ENCODE peak calls at places on chromosomes 13 and 19, in seven cellular contexts. G is breast epithelium, D is IMR-90, Z is right lobe of liver, M is esophagus squamous epithelium, F is body of pancreas, I is Peyer's patch. V is an unnamed sample.

GRCh38 chr19:5235458-5236219 is 105.0 kb downstream of the PTPRS start:
- DNase-seq in G (no peak), I (no peak), F (no peak), Z (no peak), M (no peak), D (no peak), V (no peak)

GRCh38 chr13:82698941-82699340 is 1183.3 kb downstream of the SLITRK1 start:
- DNase-seq in D (no peak), Z (no peak), F (no peak), M (no peak), G (no peak), I (no peak), V (no peak)

GRCh38 chr19:23343434-23344010 is 51.7 kb downstream of the ZNF91 start:
- DNase-seq in F (no peak), G (no peak), M (no peak), I (no peak), D (no peak), Z (no peak), V (peak)

GRCh38 chr13:45807520-45808099 is 43.9 kb downstream of the SIAH3 start:
- DNase-seq in M (no peak), G (no peak), I (peak), D (peak), F (peak), Z (no peak), V (peak)

GRCh38 chr13:44306401-44307192 is 67.0 kb upstream of the SERP2 start:
- DNase-seq in Z (no peak), G (no peak), D (peak), F (no peak), I (peak), M (no peak), V (no peak)

GRCh38 chr13:51518847-51519246 is 65.4 kb upstream of the WDFY2 start:
- DNase-seq in G (no peak), Z (no peak), M (no peak), F (peak), D (peak), I (no peak), V (no peak)

GRCh38 chr13:32811297-32811800 is 204.9 kb upstream of the KL start:
- DNase-seq in M (no peak), G (no peak), Z (no peak), D (no peak), F (no peak), I (no peak), V (no peak)

GRCh38 chr13:51241720-51242119 is 19.5 kb downstream of the FAM124A start:
- DNase-seq in F (peak), Z (no peak), G (no peak), I (no peak), M (no peak), D (no peak), V (no peak)

GRCh38 chr13:101594936-101595335 is 142.5 kb downstream of the ITGBL1 start:
- DNase-seq in D (no peak), M (no peak), F (no peak), I (no peak), Z (no peak), G (no peak), V (no peak)

GRCh38 chr19:56162258-56162657 is 13.6 kb upstream of the GALP start:
- DNase-seq in G (no peak), M (no peak), Z (no peak), F (no peak), D (peak), I (no peak), V (no peak)

GRCh38 chr13:31409678-31410356 is 210.0 kb downstream of the B3GLCT start:
- DNase-seq in M (no peak), D (no peak), Z (no peak), G (no peak), I (no peak), F (no peak), V (no peak)

GRCh38 chr13:110444226-110444653 is 117.3 kb downstream of the RAB20 start:
- DNase-seq in G (no peak), M (no peak), I (no peak), Z (no peak), F (no peak), D (peak), V (no peak)

GRCh38 chr19:11767633-11768133 is 883 bp downstream of the ZNF441 start:
- DNase-seq in Z (peak), F (peak), G (peak), D (peak), I (peak), M (no peak), V (peak)

GRCh38 chr19:11091343-11092153 is 2.3 kb downstream of the LDLR start:
- DNase-seq in F (peak), G (peak), Z (no peak), D (peak), I (peak), M (no peak), V (peak)

GRCh38 chr13:71148391-71148790 is 718.6 kb downstream of the DACH1 start:
- DNase-seq in I (no peak), F (no peak), Z (no peak), D (no peak), G (no peak), M (no peak), V (no peak)

GRCh38 chr19:46844067-46844489 is 6.6 kb downstream of the AP2S1 start:
- DNase-seq in M (no peak), F (no peak), Z (no peak), G (no peak), D (no peak), I (no peak), V (peak)

GRCh38 chr19:44757057-44757734 is 8.7 kb downstream of the BCL3 start:
- DNase-seq in M (no peak), G (no peak), D (peak), I (no peak), F (peak), Z (no peak), V (no peak)

GRCh38 chr19:23093832-23094231 is 23.0 kb upstream of the ZNF730 start:
- DNase-seq in M (no peak), D (no peak), Z (no peak), I (no peak), G (no peak), F (no peak), V (no peak)

GRCh38 chr13:30846311-30846710 is 59.8 kb upstream of the MEDAG start:
- DNase-seq in I (no peak), M (no peak), Z (no peak), F (no peak), D (peak), G (no peak), V (no peak)

GRCh38 chr13:44044544-44045178 is 165.0 kb downstream of the LACC1 start:
- DNase-seq in F (no peak), G (no peak), Z (no peak), M (no peak), D (no peak), I (no peak), V (no peak)

GRCh38 chr13:70255406-70255991 is 147.2 kb upstream of the KLHL1 start:
- DNase-seq in F (no peak), I (no peak), M (no peak), D (no peak), G (no peak), Z (no peak), V (no peak)

GRCh38 chr13:45882626-45883025 is 31.1 kb upstream of the SIAH3 start:
- DNase-seq in F (no peak), D (no peak), I (no peak), G (no peak), Z (no peak), M (no peak), V (no peak)

GRCh38 chr13:23744315-23744714 is 144.9 kb downstream of the MIPEP start:
- DNase-seq in M (no peak), G (no peak), F (no peak), Z (no peak), I (no peak), D (no peak), V (no peak)

GRCh38 chr13:112643759-112644459 is 45.9 kb upstream of the ATP11A start:
- DNase-seq in Z (peak), G (peak), D (no peak), F (peak), M (no peak), I (no peak), V (no peak)

GRCh38 chr13:93673885-93674284 is 447.3 kb downstream of the GPC6 start:
- DNase-seq in I (no peak), Z (no peak), F (no peak), M (no peak), D (no peak), G (no peak), V (no peak)

GRCh38 chr13:21637296-21637695 is 33.3 kb upstream of the MICU2 start:
- DNase-seq in M (no peak), G (no peak), F (peak), D (peak), Z (no peak), I (peak), V (peak)

GRCh38 chr13:64206430-64207225 is 2791.0 kb upstream of the PCDH20 start:
- DNase-seq in Z (no peak), M (no peak), D (no peak), G (no peak), F (no peak), I (no peak), V (no peak)

GRCh38 chr19:45423589-45424190 is at the start of gene ERCC1:
- DNase-seq in F (peak), D (peak), M (peak), G (peak), I (peak), Z (peak), V (peak)

GRCh38 chr19:32910874-32911273 is 41.3 kb upstream of the SLC7A9 start:
- DNase-seq in Z (no peak), G (no peak), I (no peak), F (no peak), M (no peak), D (peak), V (no peak)

GRCh38 chr19:39469036-39469435 is 11.6 kb upstream of the TIMM50 start:
- DNase-seq in Z (no peak), F (no peak), D (no peak), G (no peak), M (no peak), I (no peak), V (no peak)

GRCh38 chr19:39465956-39466747 is 14.5 kb upstream of the TIMM50 start:
- DNase-seq in Z (no peak), G (no peak), M (no peak), F (no peak), I (no peak), D (no peak), V (no peak)

GRCh38 chr19:39467941-39468340 is 12.7 kb upstream of the TIMM50 start:
- DNase-seq in M (no peak), D (no peak), G (no peak), F (no peak), Z (no peak), I (no peak), V (no peak)

DNA sequence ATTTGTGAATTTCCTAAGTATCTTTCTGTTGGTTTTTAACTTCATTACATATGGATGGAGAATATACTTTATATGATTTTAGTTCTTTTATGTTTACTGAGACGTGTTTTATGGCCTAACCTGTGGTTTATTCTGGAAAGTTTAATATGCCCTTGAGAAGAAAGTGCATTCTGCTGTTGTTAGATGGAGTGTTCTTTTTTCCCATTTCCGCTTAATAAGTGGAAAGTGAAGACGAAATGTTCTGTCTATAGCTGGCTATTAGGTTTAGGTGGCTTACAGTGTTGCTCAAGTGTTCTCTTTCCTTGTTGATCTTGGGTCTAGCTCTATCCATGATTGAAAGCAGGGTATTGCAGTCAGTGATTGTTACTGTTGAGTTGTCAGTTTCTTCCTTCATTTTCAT is 17.2 kb upstream of the TIMM50 start:
- DNase-seq in G (no peak), F (no peak), Z (no peak), M (no peak), I (no peak), D (no peak), V (no peak)
- TF ChIP-seq POLR2A in G (no peak), F (no peak), Z (no peak), M (no peak), I (no peak), D (no peak), V (no peak)

GRCh38 chr19:18514800-18515682 is 6.8 kb downstream of the ELL start:
- DNase-seq in Z (peak), M (no peak), I (peak), F (peak), G (no peak), D (peak), V (no peak)
- TF ChIP-seq POLR2A in Z (peak), M (no peak), I (peak), F (no peak), G (no peak), D (peak), V (no peak)

DNA sequence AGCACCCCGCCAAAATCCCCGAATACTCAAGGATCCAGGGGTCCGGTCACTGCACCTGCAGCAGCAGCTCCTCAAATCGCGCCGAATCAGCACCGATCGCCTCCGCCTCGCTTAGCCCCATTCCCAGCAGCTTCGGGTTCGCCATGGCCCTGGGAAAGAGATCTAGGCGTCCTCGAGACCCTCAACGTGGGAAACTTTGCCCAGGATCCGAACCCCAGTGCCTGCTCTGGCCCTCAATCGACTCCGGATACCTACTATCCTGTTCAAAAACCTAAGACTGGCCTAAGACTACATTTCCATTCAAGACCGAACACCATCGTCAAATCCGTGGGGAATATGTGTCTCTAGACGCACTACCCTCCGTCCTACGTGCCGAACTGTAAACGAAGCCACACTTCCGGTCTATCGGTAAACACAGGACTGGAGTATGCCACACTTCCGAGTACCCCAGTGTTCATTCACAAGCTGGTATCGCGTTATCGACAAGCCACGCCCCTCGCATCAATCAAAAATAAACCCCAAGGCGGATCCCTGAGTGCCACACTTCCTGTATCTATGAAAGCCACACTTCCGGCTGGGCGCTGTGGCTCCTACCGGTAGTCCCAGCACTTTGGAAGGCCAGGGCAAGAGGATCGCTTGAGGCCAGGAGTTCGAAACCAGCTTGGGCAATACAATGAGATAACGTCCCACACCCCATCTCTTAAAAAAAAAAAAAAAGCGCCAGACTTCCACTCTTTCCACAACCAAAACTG is at the start of gene PIH1D1:
- DNase-seq in G (peak), I (peak), D (peak), F (peak), Z (peak), M (peak), V (peak)
- TF ChIP-seq POLR2A in G (no peak), I (peak), D (peak), F (no peak), Z (peak), M (peak), V (peak)

DNA sequence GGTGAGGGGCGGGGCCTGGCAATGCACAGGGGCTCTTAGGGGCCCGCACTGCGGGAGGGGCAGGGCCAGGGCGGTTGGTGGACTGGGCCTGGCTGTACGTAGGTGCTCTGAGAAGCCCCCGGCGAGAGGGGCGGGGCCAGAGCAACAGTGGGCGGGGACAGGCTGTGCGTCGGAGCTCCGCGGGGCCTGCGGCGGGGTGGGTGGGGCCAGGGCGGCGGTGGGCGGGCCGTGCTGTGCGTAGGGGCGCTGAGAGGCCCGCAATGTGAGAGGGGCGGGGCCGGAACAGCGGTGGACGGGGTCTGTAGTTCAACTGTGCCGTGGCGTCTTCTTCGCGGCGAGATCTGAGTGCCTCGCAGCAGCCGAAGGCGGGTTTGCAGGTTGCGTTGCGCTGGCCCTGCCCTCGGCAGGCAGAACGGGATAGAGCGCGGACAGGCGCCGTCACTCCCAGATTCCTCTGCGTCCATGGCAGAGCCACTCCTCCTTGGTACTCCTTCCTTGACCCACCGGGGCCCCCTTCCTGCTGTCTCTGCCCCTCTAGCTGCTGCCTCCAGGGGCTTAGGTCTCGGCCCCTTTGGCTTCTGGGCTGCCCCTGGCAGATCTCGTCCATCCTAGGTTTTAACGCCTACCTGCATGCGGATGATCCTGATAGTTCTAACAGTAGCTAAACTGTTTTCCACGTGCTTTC is 33.2 kb downstream of the CCNE1 start:
- DNase-seq in M (peak), I (peak), D (peak), F (peak), G (peak), Z (peak), V (peak)
- TF ChIP-seq POLR2A in M (peak), I (peak), D (no peak), F (no peak), G (no peak), Z (no peak), V (no peak)

GRCh38 chr19:38929929-38930775 is at the start of gene SARS2:
- DNase-seq in M (peak), I (peak), Z (peak), G (peak), F (peak), D (peak), V (peak)
- TF ChIP-seq POLR2A in M (no peak), I (no peak), Z (peak), G (no peak), F (no peak), D (peak), V (no peak)

GRCh38 chr19:15432629-15433518 is 14.1 kb upstream of the AKAP8L start:
- DNase-seq in Z (peak), F (peak), I (peak), G (peak), D (peak), M (peak), V (peak)
- TF ChIP-seq POLR2A in Z (peak), F (peak), I (no peak), G (no peak), D (peak), M (peak), V (peak)

GRCh38 chr19:53101518-53101917 is 1.7 kb downstream of the ZNF160 start:
- DNase-seq in M (no peak), F (no peak), Z (no peak), D (peak), I (no peak), G (no peak), V (peak)

GRCh38 chr19:53102701-53103140 is 501 bp downstream of the ZNF160 start:
- DNase-seq in F (peak), Z (no peak), D (peak), G (no peak), I (peak), M (no peak), V (peak)

GRCh38 chr19:53102186-53102585 is 1.0 kb downstream of the ZNF160 start:
- DNase-seq in M (no peak), F (no peak), Z (no peak), G (no peak), I (no peak), D (no peak), V (no peak)

GRCh38 chr19:53103903-53104203 is 631 bp upstream of the ZNF160 start:
- DNase-seq in I (no peak), F (no peak), M (no peak), D (no peak), Z (no peak), G (no peak), V (no peak)

GRCh38 chr19:53103141-53103902 is at the start of gene ZNF160:
- DNase-seq in G (peak), F (peak), I (peak), Z (peak), M (peak), D (peak), V (peak)
- TF ChIP-seq POLR2A in G (peak), F (peak), I (peak), Z (peak), M (peak), D (peak), V (peak)

GRCh38 chr19:39816287-39817048 is 17.5 kb downstream of the DYRK1B start:
- DNase-seq in D (no peak), M (no peak), G (no peak), F (no peak), Z (no peak), I (no peak), V (no peak)

GRCh38 chr19:39819786-39820185 is 14.2 kb downstream of the DYRK1B start:
- DNase-seq in G (no peak), F (no peak), M (no peak), I (no peak), D (no peak), Z (no peak), V (no peak)

GRCh38 chr19:39820696-39821095 is 13.3 kb downstream of the DYRK1B start:
- DNase-seq in D (no peak), F (no peak), I (no peak), Z (no peak), G (no peak), M (no peak), V (no peak)

GRCh38 chr19:39817888-39818561 is 15.9 kb downstream of the DYRK1B start:
- DNase-seq in G (no peak), M (no peak), I (no peak), D (no peak), Z (no peak), F (no peak), V (no peak)

DNA sequence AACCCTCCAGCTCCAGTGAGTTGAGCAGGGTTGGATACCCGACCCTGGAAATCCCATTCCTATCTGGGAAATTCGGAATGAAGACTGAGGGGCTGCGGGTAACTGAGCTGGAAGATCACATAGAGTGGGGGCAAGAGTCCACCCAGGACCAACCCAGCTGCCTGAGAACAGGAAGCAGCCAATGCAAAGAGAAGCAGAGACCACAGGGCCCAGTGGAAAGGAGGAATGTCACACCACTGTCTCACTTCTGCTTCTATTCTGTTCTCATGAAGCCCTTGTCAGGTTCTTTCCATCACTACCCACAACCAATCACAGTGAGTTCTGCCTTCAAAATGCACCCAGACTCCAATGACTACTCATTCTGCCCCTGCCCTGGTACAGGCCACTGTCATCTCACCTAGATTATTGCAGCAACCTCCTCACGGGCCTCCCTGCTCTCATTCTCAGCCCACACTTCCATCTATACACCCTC is 15.3 kb downstream of the DYRK1B start:
- DNase-seq in I (no peak), G (no peak), D (no peak), F (no peak), M (no peak), Z (no peak), V (no peak)
- TF ChIP-seq POLR2A in I (no peak), G (no peak), D (no peak), F (no peak), M (no peak), Z (no peak), V (no peak)